ENCODE peak calls at places on chromosome 18, in five cellular contexts. Q is CD8-positive, alpha-beta T cell; O is SJSA1; Z is lung; J is NT2/D1. M is an unnamed sample.

GRCh38 chr18:80249217-80250093 is 2.1 kb upstream of the PARD6G start:
- DNase-seq in J (no peak), Z (peak; percentile 27), O (peak; percentile 28), Q (no peak), M (no peak)

GRCh38 chr18:74499633-74500032 is 3.5 kb downstream of the CNDP2 start:
- DNase-seq in O (peak; percentile 42), Z (peak; percentile 82), J (no peak), Q (peak; percentile 53), M (no peak)

GRCh38 chr18:60445341-60445740 is 72.8 kb upstream of the MC4R start:
- DNase-seq in Q (no peak), O (no peak), Z (no peak), J (no peak), M (no peak)

GRCh38 chr18:44039826-44040225 is 640.9 kb upstream of the SETBP1 start:
- DNase-seq in Z (no peak), Q (no peak), J (no peak), O (no peak), M (no peak)

GRCh38 chr18:54712758-54713157 is 115.5 kb upstream of the RAB27B start:
- DNase-seq in Z (no peak), Q (no peak), O (no peak), J (no peak), M (no peak)

GRCh38 chr18:45423664-45424063 is 191.6 kb upstream of the SLC14A2 start:
- DNase-seq in Z (no peak), Q (no peak), J (no peak), O (no peak), M (no peak)

GRCh38 chr18:62151068-62151771 is 35.6 kb downstream of the PIGN start:
- DNase-seq in Q (no peak), O (no peak), J (no peak), Z (no peak), M (no peak)

GRCh38 chr18:25503567-25504081 is 151.7 kb upstream of the ZNF521 start:
- DNase-seq in J (no peak), Q (no peak), O (peak; percentile 48), Z (peak; percentile 31), M (peak; percentile 73)

GRCh38 chr18:48356909-48357631 is 52.1 kb downstream of the ZBTB7C start:
- DNase-seq in Q (no peak), Z (no peak), J (no peak), O (no peak), M (no peak)

GRCh38 chr18:43279015-43279758 is 1.9 kb upstream of the SYT4 start:
- DNase-seq in J (peak; percentile 65), Q (peak; percentile 17), Z (no peak), O (no peak), M (no peak)

GRCh38 chr18:71673954-71674353 is 870.2 kb downstream of the CBLN2 start:
- DNase-seq in Q (no peak), Z (no peak), J (no peak), O (no peak), M (no peak)

GRCh38 chr18:54932472-54932871 is 26.8 kb downstream of the CCDC68 start:
- DNase-seq in O (no peak), Z (no peak), Q (no peak), J (no peak), M (no peak)

DNA sequence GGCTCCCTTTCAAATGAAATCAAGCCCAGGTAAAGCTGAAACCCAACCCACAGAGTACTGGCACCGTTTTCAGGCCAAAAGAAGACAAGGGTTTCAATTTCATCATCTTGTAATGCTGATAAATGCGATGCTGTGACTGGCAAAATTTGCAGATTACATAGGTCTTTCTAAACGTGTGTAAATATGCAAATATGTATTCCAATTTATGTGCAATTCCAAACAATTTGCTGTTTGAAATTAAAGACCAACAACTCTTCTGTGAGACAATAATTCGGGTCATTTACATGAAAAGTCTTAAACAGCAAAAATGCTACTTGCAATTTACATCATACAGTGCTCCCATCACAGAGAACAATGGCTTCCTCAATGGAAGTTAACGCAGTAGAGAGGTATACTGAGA is 2.8 kb upstream of the ZNF532 start:
- DNase-seq in J (no peak), Q (no peak), O (no peak), Z (no peak), M (no peak)
- H3K4me3 ChIP-seq in J (no peak overlapping the region), Q (no peak overlapping the region), O (no peak overlapping the region), Z (no peak overlapping the region), M (peak overlapping the region; percentile 66)

GRCh38 chr18:35711227-35711626 is 129.7 kb downstream of the GALNT1 start:
- DNase-seq in J (no peak), Z (no peak), O (no peak), Q (no peak), M (no peak)
- H3K4me1 ChIP-seq in J (peaks cover 4% of the 10 kb centered on the region), Z (peaks cover 2% of the 10 kb centered on the region), O (peaks cover 8% of the 10 kb centered on the region), Q (no peaks in the 10 kb centered on the region), M (no peaks in the 10 kb centered on the region)

DNA sequence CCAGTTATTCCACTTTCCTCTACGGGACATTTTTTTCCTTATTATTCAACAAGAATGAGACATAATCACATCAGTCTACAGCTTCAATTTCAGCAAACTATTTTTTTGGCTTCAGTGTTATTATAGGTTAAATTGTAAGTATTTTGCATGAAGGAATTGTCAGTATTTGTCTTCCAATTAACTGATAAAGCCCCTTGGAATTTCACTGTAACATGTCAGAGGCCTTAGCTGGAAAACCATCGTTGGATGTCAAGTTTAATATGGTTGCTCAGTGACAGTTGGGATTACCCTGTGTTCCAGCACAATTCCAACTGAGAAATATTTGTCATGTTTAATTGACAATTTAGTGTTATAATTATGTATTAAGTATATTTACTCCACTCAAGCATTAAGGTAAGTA is 481.0 kb upstream of the CHST9 start:
- DNase-seq in J (no peak), Q (no peak), O (no peak), Z (no peak), M (no peak)
- H3K36me3 ChIP-seq in J (no peaks in the 10 kb centered on the region), Q (no peaks in the 10 kb centered on the region), O (no peaks in the 10 kb centered on the region), Z (no peaks in the 10 kb centered on the region), M (no peaks in the 10 kb centered on the region)

DNA sequence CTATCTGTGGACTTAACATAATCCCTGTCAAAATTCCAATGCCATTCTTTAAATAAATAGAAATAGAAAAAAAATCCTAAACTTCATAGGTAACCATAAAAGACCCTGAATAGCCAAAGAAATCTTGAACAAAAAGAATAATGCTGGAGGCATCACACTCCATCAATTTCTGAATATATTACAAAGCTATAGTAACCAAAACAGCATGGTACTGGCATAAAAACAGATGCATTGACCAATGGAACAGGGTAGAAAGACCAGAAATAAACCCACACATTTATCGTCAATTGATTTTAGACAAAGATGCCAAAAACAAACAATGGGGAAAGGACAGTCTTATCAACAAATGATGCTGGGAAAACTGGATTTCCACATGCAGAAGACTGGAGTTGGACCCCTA is 205.7 kb downstream of the VAPA start:
- DNase-seq in O (no peak), Q (no peak), Z (no peak), J (no peak), M (no peak)
- H3K4me3 ChIP-seq in O (no peak overlapping the region), Q (no peak overlapping the region), Z (no peak overlapping the region), J (no peak overlapping the region), M (no peak overlapping the region)

GRCh38 chr18:22827216-22827615 is 105.9 kb upstream of the RBBP8 start:
- DNase-seq in O (no peak), Z (no peak), Q (no peak), J (no peak), M (no peak)
- H3K4me1 ChIP-seq in O (peaks cover 4% of the 10 kb centered on the region), Z (no peaks in the 10 kb centered on the region), Q (no peaks in the 10 kb centered on the region), J (no peaks in the 10 kb centered on the region), M (no peaks in the 10 kb centered on the region)

GRCh38 chr18:12318857-12319256 is 10.8 kb downstream of the TUBB6 start:
- DNase-seq in Z (no peak), J (no peak), Q (no peak), O (no peak), M (no peak)
- H3K36me3 ChIP-seq in Z (peaks cover 16% of the 10 kb centered on the region), J (peaks cover 81% of the 10 kb centered on the region), Q (no peaks in the 10 kb centered on the region), O (peaks cover 98% of the 10 kb centered on the region), M (peaks cover 24% of the 10 kb centered on the region)